ENCODE peak calls at places on chromosomes 13 and 19, in ten cellular contexts. One of them, this sample, is unnamed. For H3K36me3, the result is how much of the 10 kb centered on the place peaks cover.

GRCh38 chr19:19205416-19206410 is 2.5 kb upstream of the NR2C2AP start:
- DNase-seq in CD8-positive, alpha-beta memory T cell: no peak
- DNase-seq in tibial nerve: no peak
- DNase-seq in CD8-positive, alpha-beta T cell: no peak
- DNase-seq in body of pancreas: no peak
- DNase-seq in Peyer's patch: no peak
- DNase-seq in neural progenitor cell: no peak
- DNase-seq in astrocyte: no peak
- DNase-seq in cardiac muscle cell: no peak
- DNase-seq in tibial artery: no peak
- DNase-seq in this sample: no peak

GRCh38 chr19:12126707-12127106 is 13.4 kb downstream of the ZNF20 start:
- DNase-seq in CD8-positive, alpha-beta memory T cell: no peak
- DNase-seq in tibial nerve: no peak
- DNase-seq in CD8-positive, alpha-beta T cell: peak
- DNase-seq in body of pancreas: peak
- DNase-seq in Peyer's patch: no peak
- DNase-seq in neural progenitor cell: peak
- DNase-seq in astrocyte: no peak
- DNase-seq in cardiac muscle cell: peak
- DNase-seq in tibial artery: no peak
- DNase-seq in this sample: peak

GRCh38 chr13:97185291-97185690 is 36.8 kb upstream of the MBNL2 start:
- DNase-seq in CD8-positive, alpha-beta memory T cell: no peak
- DNase-seq in tibial nerve: no peak
- DNase-seq in CD8-positive, alpha-beta T cell: no peak
- DNase-seq in body of pancreas: no peak
- DNase-seq in Peyer's patch: no peak
- DNase-seq in neural progenitor cell: no peak
- DNase-seq in astrocyte: no peak
- DNase-seq in cardiac muscle cell: no peak
- DNase-seq in tibial artery: no peak
- DNase-seq in this sample: no peak

GRCh38 chr19:23867895-23868294 is 46.8 kb upstream of the ZNF726 start:
- DNase-seq in CD8-positive, alpha-beta memory T cell: no peak
- DNase-seq in tibial nerve: no peak
- DNase-seq in CD8-positive, alpha-beta T cell: no peak
- DNase-seq in body of pancreas: no peak
- DNase-seq in Peyer's patch: no peak
- DNase-seq in neural progenitor cell: no peak
- DNase-seq in astrocyte: no peak
- DNase-seq in cardiac muscle cell: no peak
- DNase-seq in tibial artery: no peak
- DNase-seq in this sample: no peak

GRCh38 chr13:42924290-42924803 is 67.7 kb downstream of the EPSTI1 start:
- DNase-seq in CD8-positive, alpha-beta memory T cell: no peak
- DNase-seq in tibial nerve: no peak
- DNase-seq in CD8-positive, alpha-beta T cell: no peak
- DNase-seq in body of pancreas: no peak
- DNase-seq in Peyer's patch: no peak
- DNase-seq in neural progenitor cell: no peak
- DNase-seq in astrocyte: no peak
- DNase-seq in cardiac muscle cell: no peak
- DNase-seq in tibial artery: no peak
- DNase-seq in this sample: no peak

GRCh38 chr13:82688400-82688999 is 1193.8 kb downstream of the SLITRK1 start:
- DNase-seq in CD8-positive, alpha-beta memory T cell: no peak
- DNase-seq in tibial nerve: no peak
- DNase-seq in CD8-positive, alpha-beta T cell: no peak
- DNase-seq in body of pancreas: no peak
- DNase-seq in Peyer's patch: no peak
- DNase-seq in neural progenitor cell: no peak
- DNase-seq in astrocyte: no peak
- DNase-seq in cardiac muscle cell: no peak
- DNase-seq in tibial artery: no peak
- DNase-seq in this sample: no peak

GRCh38 chr13:91609353-91609752 is 210.9 kb downstream of the GPC5 start:
- DNase-seq in CD8-positive, alpha-beta memory T cell: no peak
- DNase-seq in tibial nerve: no peak
- DNase-seq in CD8-positive, alpha-beta T cell: no peak
- DNase-seq in body of pancreas: no peak
- DNase-seq in Peyer's patch: no peak
- DNase-seq in neural progenitor cell: no peak
- DNase-seq in astrocyte: peak
- DNase-seq in cardiac muscle cell: no peak
- DNase-seq in tibial artery: no peak
- DNase-seq in this sample: no peak

GRCh38 chr19:18893573-18894253 is 2.2 kb downstream of the CERS1 start:
- DNase-seq in CD8-positive, alpha-beta memory T cell: no peak
- DNase-seq in tibial nerve: no peak
- DNase-seq in CD8-positive, alpha-beta T cell: no peak
- DNase-seq in body of pancreas: no peak
- DNase-seq in Peyer's patch: no peak
- DNase-seq in neural progenitor cell: no peak
- DNase-seq in astrocyte: no peak
- DNase-seq in cardiac muscle cell: no peak
- DNase-seq in tibial artery: no peak
- DNase-seq in this sample: no peak

GRCh38 chr19:7986321-7987083 is 18.9 kb downstream of the ELAVL1 start:
- DNase-seq in CD8-positive, alpha-beta memory T cell: no peak
- DNase-seq in tibial nerve: no peak
- DNase-seq in CD8-positive, alpha-beta T cell: no peak
- DNase-seq in body of pancreas: no peak
- DNase-seq in Peyer's patch: no peak
- DNase-seq in neural progenitor cell: no peak
- DNase-seq in astrocyte: peak
- DNase-seq in cardiac muscle cell: no peak
- DNase-seq in tibial artery: no peak
- DNase-seq in this sample: no peak

GRCh38 chr13:101570410-101570809 is 117.9 kb downstream of the ITGBL1 start:
- DNase-seq in CD8-positive, alpha-beta memory T cell: no peak
- DNase-seq in tibial nerve: no peak
- DNase-seq in CD8-positive, alpha-beta T cell: no peak
- DNase-seq in body of pancreas: no peak
- DNase-seq in Peyer's patch: no peak
- DNase-seq in neural progenitor cell: no peak
- DNase-seq in astrocyte: peak
- DNase-seq in cardiac muscle cell: no peak
- DNase-seq in tibial artery: no peak
- DNase-seq in this sample: no peak

GRCh38 chr13:59906413-59907027 is 257.2 kb downstream of the DIAPH3 start:
- DNase-seq in CD8-positive, alpha-beta memory T cell: no peak
- DNase-seq in tibial nerve: no peak
- DNase-seq in CD8-positive, alpha-beta T cell: no peak
- DNase-seq in body of pancreas: no peak
- DNase-seq in Peyer's patch: no peak
- DNase-seq in neural progenitor cell: peak
- DNase-seq in astrocyte: peak
- DNase-seq in cardiac muscle cell: peak
- DNase-seq in tibial artery: no peak
- DNase-seq in this sample: peak

GRCh38 chr13:59533561-59534337 is 630.0 kb downstream of the DIAPH3 start:
- DNase-seq in CD8-positive, alpha-beta memory T cell: no peak
- DNase-seq in tibial nerve: no peak
- DNase-seq in CD8-positive, alpha-beta T cell: no peak
- DNase-seq in body of pancreas: no peak
- DNase-seq in Peyer's patch: no peak
- DNase-seq in neural progenitor cell: no peak
- DNase-seq in astrocyte: peak
- DNase-seq in cardiac muscle cell: no peak
- DNase-seq in tibial artery: no peak
- DNase-seq in this sample: no peak

GRCh38 chr13:113851826-113852535 is 11.9 kb downstream of the GAS6 start:
- DNase-seq in CD8-positive, alpha-beta memory T cell: no peak
- DNase-seq in tibial nerve: no peak
- DNase-seq in CD8-positive, alpha-beta T cell: no peak
- DNase-seq in body of pancreas: no peak
- DNase-seq in Peyer's patch: no peak
- DNase-seq in neural progenitor cell: no peak
- DNase-seq in astrocyte: no peak
- DNase-seq in cardiac muscle cell: no peak
- DNase-seq in tibial artery: peak
- DNase-seq in this sample: peak

DNA sequence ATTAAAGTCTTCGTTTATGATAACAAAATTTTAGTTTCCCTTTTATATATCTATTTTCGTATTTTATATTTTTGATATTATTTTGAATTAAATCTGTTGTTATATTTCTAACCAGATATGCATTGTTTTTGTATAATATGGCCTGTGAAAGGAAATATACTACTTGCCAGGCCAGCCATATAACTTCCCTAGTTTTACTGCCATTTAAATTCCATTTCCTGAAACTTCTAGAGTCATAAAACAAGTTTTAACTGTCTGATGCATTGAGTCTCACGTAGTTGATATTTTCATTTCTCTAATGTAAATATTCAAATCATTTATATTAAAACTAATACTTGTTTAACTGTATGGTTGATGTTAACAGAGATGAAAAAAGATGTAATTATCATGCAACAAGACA is 13.5 kb downstream of the ESD start:
- DNase-seq in CD8-positive, alpha-beta memory T cell: no peak
- DNase-seq in tibial nerve: no peak
- DNase-seq in CD8-positive, alpha-beta T cell: no peak
- DNase-seq in body of pancreas: no peak
- DNase-seq in Peyer's patch: no peak
- DNase-seq in neural progenitor cell: no peak
- DNase-seq in astrocyte: no peak
- DNase-seq in cardiac muscle cell: no peak
- DNase-seq in tibial artery: no peak
- DNase-seq in this sample: no peak
- H3K36me3 ChIP-seq in CD8-positive, alpha-beta memory T cell: under half
- H3K36me3 ChIP-seq in tibial nerve: half or more
- H3K36me3 ChIP-seq in CD8-positive, alpha-beta T cell: half or more
- H3K36me3 ChIP-seq in body of pancreas: under half
- H3K36me3 ChIP-seq in Peyer's patch: half or more
- H3K36me3 ChIP-seq in neural progenitor cell: under half
- H3K36me3 ChIP-seq in astrocyte: half or more
- H3K36me3 ChIP-seq in cardiac muscle cell: half or more
- H3K36me3 ChIP-seq in tibial artery: half or more
- H3K36me3 ChIP-seq in this sample: under half

GRCh38 chr19:5336195-5336965 is 4.2 kb downstream of the PTPRS start:
- DNase-seq in CD8-positive, alpha-beta memory T cell: no peak
- DNase-seq in tibial nerve: no peak
- DNase-seq in CD8-positive, alpha-beta T cell: no peak
- DNase-seq in body of pancreas: no peak
- DNase-seq in Peyer's patch: no peak
- DNase-seq in neural progenitor cell: peak
- DNase-seq in astrocyte: no peak
- DNase-seq in cardiac muscle cell: no peak
- DNase-seq in tibial artery: no peak
- DNase-seq in this sample: no peak

GRCh38 chr19:5337126-5337525 is 3.5 kb downstream of the PTPRS start:
- DNase-seq in CD8-positive, alpha-beta memory T cell: no peak
- DNase-seq in tibial nerve: no peak
- DNase-seq in CD8-positive, alpha-beta T cell: no peak
- DNase-seq in body of pancreas: no peak
- DNase-seq in Peyer's patch: no peak
- DNase-seq in neural progenitor cell: no peak
- DNase-seq in astrocyte: no peak
- DNase-seq in cardiac muscle cell: no peak
- DNase-seq in tibial artery: no peak
- DNase-seq in this sample: no peak

GRCh38 chr19:5338661-5339469 is 1.7 kb downstream of the PTPRS start:
- DNase-seq in CD8-positive, alpha-beta memory T cell: no peak
- DNase-seq in tibial nerve: no peak
- DNase-seq in CD8-positive, alpha-beta T cell: no peak
- DNase-seq in body of pancreas: no peak
- DNase-seq in Peyer's patch: no peak
- DNase-seq in neural progenitor cell: peak
- DNase-seq in astrocyte: no peak
- DNase-seq in cardiac muscle cell: peak
- DNase-seq in tibial artery: no peak
- DNase-seq in this sample: peak

GRCh38 chr19:5339470-5339949 is 1.1 kb downstream of the PTPRS start:
- DNase-seq in CD8-positive, alpha-beta memory T cell: peak
- DNase-seq in tibial nerve: no peak
- DNase-seq in CD8-positive, alpha-beta T cell: peak
- DNase-seq in body of pancreas: no peak
- DNase-seq in Peyer's patch: no peak
- DNase-seq in neural progenitor cell: peak
- DNase-seq in astrocyte: no peak
- DNase-seq in cardiac muscle cell: no peak
- DNase-seq in tibial artery: no peak
- DNase-seq in this sample: peak

DNA sequence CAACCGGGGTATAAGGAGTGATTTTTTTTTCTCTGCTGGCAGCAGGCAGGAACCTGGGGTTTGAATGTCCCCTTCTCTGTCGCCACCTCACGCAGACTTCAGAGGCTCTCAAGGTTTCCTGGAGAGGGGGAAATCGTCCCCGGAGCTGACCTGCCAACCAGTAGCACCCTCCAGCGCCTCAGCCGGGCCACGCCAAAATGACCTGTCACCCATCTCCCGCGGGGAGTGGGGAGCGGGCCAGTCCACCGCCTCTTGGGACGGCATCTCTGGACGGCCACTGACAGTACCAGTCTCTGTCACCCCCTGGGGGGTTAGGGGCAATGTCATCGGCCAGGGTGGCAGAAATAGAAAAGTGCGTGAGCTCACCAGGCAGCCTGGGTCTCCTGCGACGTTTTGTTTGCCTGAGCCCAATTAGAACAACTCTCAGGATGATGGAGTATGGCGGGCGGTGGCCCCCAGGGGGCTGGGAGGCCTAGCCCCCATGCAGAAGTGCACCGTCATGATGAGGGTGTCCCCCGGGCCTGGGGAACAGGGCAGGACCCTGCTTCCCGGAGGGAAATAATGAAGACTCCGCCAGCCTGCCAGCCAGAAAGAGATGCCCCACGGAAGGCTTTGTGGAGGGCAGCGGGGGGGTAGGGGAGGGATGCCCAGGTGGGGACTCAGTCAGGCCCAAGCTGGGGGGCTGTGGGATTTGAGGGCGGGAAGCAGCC is 2.6 kb downstream of the PTPRS start:
- DNase-seq in CD8-positive, alpha-beta memory T cell: no peak
- DNase-seq in tibial nerve: no peak
- DNase-seq in CD8-positive, alpha-beta T cell: no peak
- DNase-seq in body of pancreas: no peak
- DNase-seq in Peyer's patch: no peak
- DNase-seq in neural progenitor cell: no peak
- DNase-seq in astrocyte: no peak
- DNase-seq in cardiac muscle cell: no peak
- DNase-seq in tibial artery: no peak
- DNase-seq in this sample: peak
- H3K4me3 ChIP-seq in CD8-positive, alpha-beta memory T cell: no peak
- H3K4me3 ChIP-seq in tibial nerve: no peak
- H3K4me3 ChIP-seq in CD8-positive, alpha-beta T cell: no peak
- H3K4me3 ChIP-seq in body of pancreas: no peak
- H3K4me3 ChIP-seq in Peyer's patch: no peak
- H3K4me3 ChIP-seq in neural progenitor cell: peak
- H3K4me3 ChIP-seq in astrocyte: no peak
- H3K4me3 ChIP-seq in cardiac muscle cell: no peak
- H3K4me3 ChIP-seq in tibial artery: no peak
- H3K4me3 ChIP-seq in this sample: no peak

GRCh38 chr19:36106441-36106840 is 4.5 kb upstream of the OVOL3 start:
- DNase-seq in CD8-positive, alpha-beta memory T cell: no peak
- DNase-seq in tibial nerve: no peak
- DNase-seq in CD8-positive, alpha-beta T cell: no peak
- DNase-seq in body of pancreas: no peak
- DNase-seq in Peyer's patch: no peak
- DNase-seq in neural progenitor cell: no peak
- DNase-seq in astrocyte: no peak
- DNase-seq in cardiac muscle cell: no peak
- DNase-seq in tibial artery: no peak
- DNase-seq in this sample: no peak
- H3K36me3 ChIP-seq in CD8-positive, alpha-beta memory T cell: under half
- H3K36me3 ChIP-seq in tibial nerve: half or more
- H3K36me3 ChIP-seq in CD8-positive, alpha-beta T cell: under half
- H3K36me3 ChIP-seq in body of pancreas: under half
- H3K36me3 ChIP-seq in Peyer's patch: under half
- H3K36me3 ChIP-seq in neural progenitor cell: under half
- H3K36me3 ChIP-seq in astrocyte: under half
- H3K36me3 ChIP-seq in cardiac muscle cell: under half
- H3K36me3 ChIP-seq in tibial artery: under half
- H3K36me3 ChIP-seq in this sample: under half

GRCh38 chr19:42093505-42093904 is 17.5 kb downstream of the ZNF574 start:
- DNase-seq in CD8-positive, alpha-beta memory T cell: no peak
- DNase-seq in tibial nerve: no peak
- DNase-seq in CD8-positive, alpha-beta T cell: no peak
- DNase-seq in body of pancreas: no peak
- DNase-seq in Peyer's patch: no peak
- DNase-seq in neural progenitor cell: no peak
- DNase-seq in astrocyte: no peak
- DNase-seq in cardiac muscle cell: no peak
- DNase-seq in tibial artery: no peak
- DNase-seq in this sample: peak
- H3K4me3 ChIP-seq in CD8-positive, alpha-beta memory T cell: no peak
- H3K4me3 ChIP-seq in tibial nerve: no peak
- H3K4me3 ChIP-seq in CD8-positive, alpha-beta T cell: no peak
- H3K4me3 ChIP-seq in body of pancreas: no peak
- H3K4me3 ChIP-seq in Peyer's patch: no peak
- H3K4me3 ChIP-seq in neural progenitor cell: no peak
- H3K4me3 ChIP-seq in astrocyte: no peak
- H3K4me3 ChIP-seq in cardiac muscle cell: no peak
- H3K4me3 ChIP-seq in tibial artery: no peak
- H3K4me3 ChIP-seq in this sample: no peak

This sample was measured in H7.